ENCODE peak calls at places on chromosome 22, in four cellular contexts. J is heart right ventricle, X is testis, M is GM06990. E is an unnamed sample.
A peak's percentile ranks its signal among the peaks of the same experiment; 100 is the strongest.

GRCh38 chr22:29369460-29369859 is 18.9 kb downstream of the AP1B1 start:
- DNase-seq in J (peak; percentile 60), X (peak; percentile 57), M (no peak), E (peak; percentile 87)

GRCh38 chr22:29723766-29724165 is 4.0 kb downstream of the CABP7 start:
- DNase-seq in J (no peak), X (no peak), M (no peak), E (no peak)

GRCh38 chr22:42145175-42145574 is 14.6 kb upstream of the CYP2D6 start:
- DNase-seq in J (no peak), X (no peak), M (no peak), E (no peak)

GRCh38 chr22:46457502-46458488 is 79.6 kb downstream of the CELSR1 start:
- DNase-seq in J (no peak), X (no peak), M (no peak), E (no peak)

GRCh38 chr22:18065256-18065655 is 12.5 kb upstream of the PEX26 start:
- DNase-seq in J (no peak), X (no peak), M (no peak), E (no peak)

GRCh38 chr22:19045094-19045493 is 77.1 kb downstream of the DGCR2 start:
- DNase-seq in J (no peak), X (no peak), M (no peak), E (no peak)

GRCh38 chr22:46801826-46802607 is 39.6 kb downstream of the TBC1D22A start:
- DNase-seq in J (no peak), X (no peak), M (no peak), E (peak; percentile 83)

GRCh38 chr22:42277988-42278776 is 7.7 kb upstream of the TCF20 start:
- DNase-seq in J (no peak), X (no peak), M (no peak), E (no peak)

GRCh38 chr22:47592791-47593190 is 830.3 kb downstream of the TBC1D22A start:
- DNase-seq in J (no peak), X (no peak), M (no peak), E (peak; percentile 77)

GRCh38 chr22:43992331-43992821 is 31.7 kb upstream of the PARVB start:
- DNase-seq in J (no peak), X (no peak), M (no peak), E (no peak)

GRCh38 chr22:47218671-47219070 is 456.2 kb downstream of the TBC1D22A start:
- DNase-seq in J (no peak), X (no peak), M (no peak), E (peak; percentile 77)

GRCh38 chr22:30325724-30326703 is 727 bp downstream of the TBC1D10A start:
- DNase-seq in J (peak; percentile 42), X (peak; percentile 58), M (no peak), E (no peak)

GRCh38 chr22:45082795-45083194 is 73.0 kb upstream of the PHF21B start:
- DNase-seq in J (no peak), X (no peak), M (no peak), E (no peak)
- TF ChIP-seq CTCF in J (no peak), X (no peak), M (peak; percentile 44), E (peak; percentile 30)

DNA sequence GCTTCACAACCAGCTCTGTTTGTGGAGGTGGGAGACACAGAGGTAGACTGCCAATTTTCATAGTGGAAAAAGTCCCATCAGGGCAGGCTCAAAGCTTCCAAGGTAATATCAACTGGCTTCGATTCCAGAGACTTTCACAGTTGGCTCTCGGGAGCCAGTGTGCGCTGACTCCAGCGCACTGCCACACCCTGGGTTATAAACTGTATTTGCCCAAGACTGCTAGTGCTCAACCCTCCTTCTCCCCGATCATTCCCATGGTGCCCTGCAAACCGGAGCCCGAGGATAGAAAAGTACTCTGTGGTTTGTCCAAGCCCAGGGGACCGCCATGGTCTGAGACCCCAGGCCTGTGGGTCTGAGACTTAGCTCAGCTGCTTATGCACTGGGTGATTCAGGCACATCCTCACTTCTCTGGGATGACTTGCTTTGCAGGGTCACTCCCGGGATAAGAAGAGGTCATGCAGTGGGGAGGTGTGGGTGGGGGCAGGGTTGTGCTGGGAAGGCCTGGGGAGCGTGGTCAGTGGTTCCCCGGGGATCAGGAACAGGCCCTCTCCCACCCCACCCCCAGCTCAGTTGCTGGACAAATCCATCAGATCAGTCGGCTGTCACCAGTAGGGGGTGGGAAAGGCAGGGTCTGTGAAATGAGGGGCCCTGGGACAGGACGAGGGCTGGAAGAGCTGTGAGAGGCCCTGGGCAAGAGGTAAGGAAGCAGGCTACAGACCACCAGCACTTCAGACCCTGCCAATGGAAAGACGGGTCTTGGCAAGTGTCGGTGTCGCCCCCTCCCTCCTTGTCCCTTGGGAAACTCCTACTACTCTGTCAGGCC is 26.7 kb upstream of the PICK1 start:
- DNase-seq in J (no peak), X (no peak), M (no peak), E (no peak)
- TF ChIP-seq CTCF in J (no peak), X (no peak), M (no peak), E (no peak)

GRCh38 chr22:35352214-35353111 is 28.4 kb upstream of the HMOX1 start:
- DNase-seq in J (peak; percentile 65), X (peak; percentile 52), M (peak; percentile 74), E (no peak)
- TF ChIP-seq CTCF in J (peak; percentile 4), X (no peak), M (peak; percentile 51), E (no peak)

DNA sequence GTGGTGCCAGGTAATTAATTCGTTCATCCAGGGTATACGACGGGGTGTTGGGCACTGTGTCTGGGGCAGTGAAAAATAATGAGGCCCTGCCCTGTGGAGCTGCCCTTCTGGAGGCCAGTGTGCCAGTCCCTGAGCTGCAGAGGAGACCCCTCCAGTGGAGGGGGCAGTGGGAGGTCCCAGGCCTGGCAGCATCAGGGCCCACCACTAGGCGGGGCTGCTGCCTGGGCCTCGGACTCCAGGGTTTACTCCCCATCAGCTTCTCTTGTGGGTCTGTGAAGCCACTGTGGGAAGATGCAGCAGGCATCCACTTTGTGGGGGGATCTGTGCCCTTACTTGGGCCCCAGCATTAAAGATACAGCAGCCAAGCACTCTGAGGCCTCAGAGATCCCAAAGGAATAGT is 17.4 kb upstream of the TMPRSS6 start:
- DNase-seq in J (no peak), X (no peak), M (no peak), E (no peak)
- TF ChIP-seq CTCF in J (no peak), X (no peak), M (peak; percentile 59), E (peak; percentile 26)

E was measured in osteocyte.